ENCODE peak calls at places on chromosomes 6 and 20, in eight cellular contexts. P, J, U, F, K, X, B and T are unnamed samples.

GRCh38 chr20:17562804-17563305 is 7.0 kb upstream of the DSTN start:
- DNase-seq in P (no peak), J (no peak), U (no peak), F (no peak), K (no peak), X (no peak), B (no peak), T (no peak)

GRCh38 chr6:154683756-154684523 is 49.3 kb upstream of the SCAF8 start:
- DNase-seq in P (no peak), J (no peak), U (no peak), F (no peak), K (no peak), X (no peak), B (no peak), T (no peak)

GRCh38 chr20:50304883-50305635 is 114.4 kb downstream of the CEBPB start:
- DNase-seq in P (peak), J (peak), U (peak), F (peak), K (peak), X (peak), B (peak), T (peak)

GRCh38 chr6:19804362-19805145 is 32.6 kb upstream of the ID4 start:
- DNase-seq in P (peak), J (peak), U (peak), F (peak), K (peak), X (peak), B (peak), T (peak)

GRCh38 chr6:35663001-35663400 is 25.7 kb downstream of the FKBP5 start:
- DNase-seq in P (no peak), J (no peak), U (peak), F (no peak), K (no peak), X (no peak), B (no peak), T (peak)

GRCh38 chr20:9301129-9302072 is 213.0 kb upstream of the LAMP5 start:
- DNase-seq in P (no peak), J (no peak), U (peak), F (no peak), K (no peak), X (no peak), B (no peak), T (peak)

GRCh38 chr6:25154034-25154596 is 125.1 kb upstream of the CARMIL1 start:
- DNase-seq in P (no peak), J (no peak), U (no peak), F (no peak), K (no peak), X (no peak), B (no peak), T (no peak)

GRCh38 chr20:34350095-34350494 is 13.0 kb upstream of the ITCH start:
- DNase-seq in P (no peak), J (no peak), U (no peak), F (no peak), K (no peak), X (no peak), B (no peak), T (no peak)

GRCh38 chr20:51467971-51468626 is 74.4 kb downstream of the NFATC2 start:
- DNase-seq in P (no peak), J (no peak), U (peak), F (no peak), K (no peak), X (no peak), B (no peak), T (no peak)

GRCh38 chr6:89146748-89147715 is 1.2 kb downstream of the PM20D2 start:
- DNase-seq in P (no peak), J (no peak), U (no peak), F (no peak), K (no peak), X (no peak), B (no peak), T (peak)

GRCh38 chr6:158329531-158329930 is 17.3 kb downstream of the TULP4 start:
- DNase-seq in P (no peak), J (no peak), U (no peak), F (no peak), K (no peak), X (no peak), B (no peak), T (no peak)

GRCh38 chr6:91081452-91082067 is 494.7 kb upstream of the MAP3K7 start:
- DNase-seq in P (no peak), J (no peak), U (no peak), F (no peak), K (no peak), X (no peak), B (no peak), T (no peak)

GRCh38 chr20:29876911-29877285 is 1380.6 kb upstream of the DEFB115 start:
- DNase-seq in P (no peak), J (no peak), U (no peak), F (no peak), K (no peak), X (no peak), B (peak), T (peak)

GRCh38 chr20:57897156-57897874 is 187.5 kb upstream of the PMEPA1 start:
- DNase-seq in P (no peak), J (no peak), U (no peak), F (no peak), K (no peak), X (no peak), B (no peak), T (peak)

GRCh38 chr6:20907486-20908071 is 373.3 kb downstream of the CDKAL1 start:
- DNase-seq in P (no peak), J (no peak), U (no peak), F (no peak), K (no peak), X (no peak), B (no peak), T (no peak)

GRCh38 chr6:144683216-144684070 is 398.3 kb downstream of the UTRN start:
- DNase-seq in P (no peak), J (no peak), U (no peak), F (no peak), K (no peak), X (no peak), B (no peak), T (no peak)

GRCh38 chr20:61587036-61587435 is 335.0 kb downstream of the CDH4 start:
- DNase-seq in P (no peak), J (no peak), U (no peak), F (no peak), K (no peak), X (no peak), B (peak), T (no peak)

GRCh38 chr6:161481786-161482516 is 208.1 kb upstream of the AGPAT4 start:
- DNase-seq in P (no peak), J (no peak), U (no peak), F (no peak), K (no peak), X (no peak), B (no peak), T (no peak)

GRCh38 chr20:8996817-8997512 is 71.9 kb upstream of the PLCB4 start:
- DNase-seq in P (no peak), J (no peak), U (no peak), F (no peak), K (no peak), X (no peak), B (no peak), T (no peak)

GRCh38 chr6:160430203-160430602 is 82.0 kb downstream of the SLC22A3 start:
- DNase-seq in P (peak), J (no peak), U (no peak), F (no peak), K (no peak), X (no peak), B (no peak), T (no peak)

GRCh38 chr6:57173886-57174510 is 1.9 kb downstream of the BAG2 start:
- DNase-seq in P (no peak), J (no peak), U (no peak), F (no peak), K (no peak), X (no peak), B (no peak), T (no peak)

GRCh38 chr6:57173056-57173885 is 1.1 kb downstream of the BAG2 start:
- DNase-seq in P (peak), J (no peak), U (peak), F (no peak), K (no peak), X (peak), B (no peak), T (peak)

GRCh38 chr6:57174511-57174907 is 2.4 kb downstream of the BAG2 start:
- DNase-seq in P (no peak), J (no peak), U (no peak), F (no peak), K (no peak), X (no peak), B (no peak), T (no peak)

GRCh38 chr6:57177545-57178225 is 5.6 kb downstream of the BAG2 start:
- DNase-seq in P (peak), J (peak), U (peak), F (no peak), K (peak), X (peak), B (no peak), T (peak)

DNA sequence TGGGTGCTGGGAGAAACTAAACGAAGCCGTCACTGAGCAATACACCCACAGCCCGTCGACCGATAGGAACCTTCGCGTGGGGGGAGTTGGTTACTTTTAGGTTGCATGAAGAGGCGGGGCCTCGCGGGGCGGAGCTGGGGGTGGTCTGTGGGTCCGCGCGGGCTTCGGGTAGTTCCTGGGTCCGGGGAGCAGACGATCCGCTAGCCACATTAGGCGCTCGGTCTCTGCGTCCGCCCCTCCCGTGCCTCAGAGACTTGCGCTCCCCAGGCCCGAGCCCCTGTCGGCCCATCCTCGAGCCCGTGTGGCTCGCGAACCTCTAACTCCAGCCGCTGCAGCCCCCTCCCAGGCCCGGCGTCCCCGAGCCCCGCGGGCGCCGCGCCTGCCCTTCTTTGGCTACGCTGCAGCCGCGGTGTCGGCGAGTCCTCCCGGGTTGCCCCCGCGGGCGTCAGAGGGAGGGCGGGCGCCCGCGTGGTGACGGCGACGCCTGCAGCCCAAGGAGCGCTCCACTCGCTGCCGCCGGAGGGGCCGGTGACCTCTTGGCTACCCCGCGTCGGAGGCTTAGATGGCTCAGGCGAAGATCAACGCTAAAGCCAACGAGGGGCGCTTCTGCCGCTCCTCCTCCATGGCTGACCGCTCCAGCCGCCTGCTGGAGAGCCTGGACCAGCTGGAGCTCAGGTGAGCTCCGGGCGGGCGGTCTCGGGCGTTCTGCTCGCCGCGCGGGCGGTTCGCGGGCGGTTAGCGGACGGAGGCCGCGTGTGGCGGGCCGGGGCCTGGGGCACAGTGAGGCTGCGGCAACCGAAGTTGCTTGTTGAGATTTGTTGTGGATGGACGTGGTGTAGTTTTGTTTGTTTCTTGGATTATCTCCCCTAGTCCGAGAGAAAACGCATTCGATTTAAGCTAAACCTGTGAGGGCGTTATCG is at the start of gene BAG2:
- DNase-seq in P (peak), J (peak), U (peak), F (peak), K (peak), X (peak), B (peak), T (peak)
- TF ChIP-seq CTCF in P (peak), J (no peak), U (peak), F (no peak), K (peak), X (peak), B (peak), T (no peak)

GRCh38 chr6:4066029-4066755 is 12.7 kb downstream of the FAM217A start:
- DNase-seq in P (no peak), J (no peak), U (no peak), F (no peak), K (no peak), X (no peak), B (no peak), T (peak)
- TF ChIP-seq POLR2A in P (no peak), J (no peak), U (no peak), F (no peak), K (no peak), X (no peak), B (no peak), T (no peak)

DNA sequence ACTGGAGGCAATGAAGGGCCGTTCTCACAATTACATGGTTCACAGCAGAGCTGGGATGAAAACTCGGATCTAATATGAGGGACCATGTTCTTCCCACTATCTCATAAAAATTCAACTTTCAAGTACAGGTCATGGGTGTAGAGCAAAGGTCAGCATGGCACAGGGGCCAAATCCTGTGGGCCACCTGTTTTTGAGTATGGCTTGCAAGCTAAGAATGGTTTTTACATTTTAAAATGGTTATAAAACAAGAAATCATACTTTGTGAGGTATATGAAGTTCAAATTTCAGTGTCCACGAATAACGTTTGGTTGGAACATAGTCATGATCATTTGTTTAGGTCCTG is 4.6 kb downstream of the MAP3K5 start:
- DNase-seq in P (no peak), J (no peak), U (no peak), F (no peak), K (no peak), X (no peak), B (no peak), T (no peak)
- H3K27ac ChIP-seq in P (peak), J (no peak), U (peak), F (peak), K (peak), X (no peak), B (no peak), T (no peak)

DNA sequence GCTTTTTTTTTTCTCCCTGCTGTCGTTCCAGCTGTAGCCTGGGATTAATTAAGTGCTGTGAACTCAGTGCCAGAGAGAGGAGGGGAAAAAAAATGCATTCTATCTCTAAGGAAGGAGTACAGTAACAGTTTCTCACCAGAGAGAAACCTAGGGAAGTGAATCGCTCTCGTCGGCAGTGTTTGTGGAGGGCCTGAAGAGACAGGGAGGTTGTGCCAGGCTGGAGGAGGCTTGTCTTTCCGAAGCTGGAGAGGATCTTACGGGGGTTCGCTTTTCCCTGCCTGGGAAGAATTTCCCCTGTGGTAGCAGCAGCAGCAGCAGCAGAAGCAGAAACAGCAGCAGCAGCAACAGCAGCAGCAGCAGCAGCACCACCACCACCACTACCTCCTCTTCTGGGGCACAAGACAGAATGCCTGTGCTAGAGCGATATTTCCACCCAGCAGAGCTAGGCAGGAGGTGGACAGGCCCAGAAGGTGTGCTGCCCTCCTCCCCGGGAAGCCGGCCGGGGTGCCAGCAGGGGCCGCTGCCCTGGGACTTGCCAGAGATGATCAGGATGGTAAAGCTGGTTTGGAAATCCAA is 186.5 kb downstream of the PDE7B start:
- DNase-seq in P (peak), J (no peak), U (peak), F (no peak), K (no peak), X (peak), B (peak), T (no peak)
- TF ChIP-seq CTCF in P (peak), J (no peak), U (no peak), F (no peak), K (no peak), X (no peak), B (peak), T (no peak)

GRCh38 chr20:32626859-32627636 is 41.9 kb upstream of the NOL4L start:
- DNase-seq in P (no peak), J (no peak), U (peak), F (peak), K (no peak), X (no peak), B (no peak), T (peak)
- TF ChIP-seq POLR2A in P (no peak), J (no peak), U (no peak), F (no peak), K (no peak), X (no peak), B (no peak), T (no peak)

DNA sequence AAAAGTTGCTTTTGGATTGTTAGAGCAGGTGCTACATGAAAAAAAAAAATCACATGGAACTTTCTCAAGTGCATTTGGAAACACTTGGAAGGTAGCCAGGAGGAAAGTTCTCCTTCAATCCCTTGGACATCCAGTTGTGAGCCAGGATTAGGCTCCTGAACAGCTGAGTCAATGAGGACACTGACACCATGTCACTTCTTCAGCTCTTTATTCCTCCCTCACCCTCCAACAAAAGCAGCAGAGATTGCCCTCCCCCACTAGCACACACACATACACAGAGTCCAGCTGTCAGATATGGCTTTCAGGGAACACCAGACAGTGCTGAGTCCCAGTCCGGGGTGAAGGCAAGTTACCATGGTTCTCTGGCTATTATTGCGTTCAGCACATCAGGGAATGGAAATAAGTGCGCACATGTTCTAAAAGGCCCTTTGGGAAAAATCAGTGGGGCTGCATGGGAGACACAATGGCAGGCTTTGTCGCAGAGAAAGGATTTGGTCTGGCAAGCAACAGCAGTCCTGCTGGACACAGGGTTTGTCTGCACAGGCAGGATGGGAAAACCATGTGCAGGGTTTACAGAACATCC is 124.7 kb upstream of the MARCKS start:
- DNase-seq in P (peak), J (no peak), U (no peak), F (no peak), K (no peak), X (no peak), B (peak), T (peak)
- H3K27ac ChIP-seq in P (no peak), J (no peak), U (no peak), F (peak), K (no peak), X (no peak), B (peak), T (peak)